ENCODE peak calls at places on chromosomes 1 and 21, in seven cellular contexts. D is AG04450, U is neuronal stem cell, E is NCI-H1105, T is T-helper 17 cell, A is sigmoid colon, O is activated T-cell treated with anti-CD3 and anti-CD28 coated beads for 4 hours. V is an unnamed sample.

GRCh38 chr1:50996083-50996482 is 26.0 kb downstream of the CDKN2C start:
- DNase-seq in O (no peak), U (no peak), E (no peak), D (no peak), T (no peak), A (no peak), V (no peak)

GRCh38 chr1:78113156-78113916 is 67.6 kb downstream of the GIPC2 start:
- DNase-seq in E (no peak), O (no peak), A (no peak), D (no peak), U (no peak), T (no peak), V (no peak)

GRCh38 chr1:115068780-115069179 is 20.5 kb downstream of the TSPAN2 start:
- DNase-seq in A (no peak), U (no peak), D (no peak), O (no peak), T (no peak), E (peak; percentile 25), V (no peak)

GRCh38 chr1:18945401-18945849 is 11.1 kb downstream of the IFFO2 start:
- DNase-seq in E (peak; percentile 40), D (no peak), A (peak; percentile 81), T (no peak), O (no peak), U (no peak), V (no peak)

GRCh38 chr1:69077633-69078032 is 490.1 kb upstream of the LRRC7 start:
- DNase-seq in O (no peak), U (peak; percentile 30), D (no peak), E (no peak), T (no peak), A (no peak), V (no peak)

GRCh38 chr1:181133969-181134418 is 45.5 kb downstream of the IER5 start:
- DNase-seq in D (no peak), U (no peak), T (no peak), E (no peak), O (no peak), A (no peak), V (no peak)

GRCh38 chr1:30535595-30536325 is 187.6 kb downstream of the MATN1 start:
- DNase-seq in U (no peak), O (no peak), T (no peak), D (no peak), E (no peak), A (no peak), V (no peak)

GRCh38 chr1:47664356-47664755 is 226.5 kb downstream of the FOXD2 start:
- DNase-seq in U (no peak), E (no peak), O (no peak), T (no peak), D (no peak), A (peak; percentile 11), V (no peak)

GRCh38 chr1:48208251-48208650 is 14.3 kb upstream of the SLC5A9 start:
- DNase-seq in T (no peak), D (no peak), A (no peak), E (no peak), O (no peak), U (no peak), V (no peak)

GRCh38 chr1:234851450-234852438 is 241.8 kb upstream of the IRF2BP2 start:
- DNase-seq in E (no peak), U (no peak), T (no peak), D (no peak), O (no peak), A (no peak), V (no peak)

GRCh38 chr1:65082346-65083040 is 65.5 kb upstream of the AK4 start:
- DNase-seq in A (no peak), U (no peak), T (no peak), E (no peak), D (no peak), O (no peak), V (no peak)

GRCh38 chr1:2240251-2241156 is 12.4 kb downstream of the SKI start:
- DNase-seq in E (no peak), A (peak; percentile 90), T (no peak), D (no peak), U (no peak), O (no peak), V (no peak)

GRCh38 chr1:160630523-160631087 is 16.2 kb downstream of the SLAMF1 start:
- DNase-seq in A (no peak), D (no peak), O (no peak), T (no peak), U (no peak), E (no peak), V (no peak)

GRCh38 chr1:44135896-44136295 is 5.5 kb downstream of the KLF18 start:
- DNase-seq in A (no peak), O (no peak), T (no peak), E (no peak), U (no peak), D (no peak), V (no peak)

GRCh38 chr1:227416156-227416865 is 98.0 kb upstream of the CDC42BPA start:
- DNase-seq in U (no peak), A (no peak), T (no peak), O (no peak), D (no peak), E (no peak), V (no peak)

GRCh38 chr1:47325530-47325929 is 8.1 kb upstream of the CMPK1 start:
- DNase-seq in E (no peak), U (no peak), A (no peak), O (no peak), D (no peak), T (no peak), V (no peak)

GRCh38 chr21:15192243-15192642 is 127.4 kb upstream of the NRIP1 start:
- DNase-seq in A (no peak), U (no peak), D (no peak), O (no peak), E (no peak), T (no peak), V (no peak)

GRCh38 chr1:224613486-224613885 is 2.6 kb upstream of the CNIH3 start:
- DNase-seq in T (no peak), E (no peak), O (no peak), A (no peak), U (no peak), D (no peak), V (no peak)

GRCh38 chr1:24735619-24736375 is 9.4 kb upstream of the CLIC4 start:
- DNase-seq in A (peak; percentile 66), E (no peak), U (no peak), T (no peak), O (no peak), D (no peak), V (no peak)

GRCh38 chr1:29736582-29737188 is 500.4 kb downstream of the PTPRU start:
- DNase-seq in E (no peak), T (no peak), O (no peak), D (peak; percentile 18), U (peak; percentile 82), A (no peak), V (no peak)

GRCh38 chr1:39387452-39387851 is 104.0 kb upstream of the BMP8A start:
- DNase-seq in O (no peak), A (no peak), E (no peak), D (peak; percentile 81), T (no peak), U (no peak), V (no peak)

GRCh38 chr1:65459397-65459768 is 38.9 kb downstream of the LEPR start:
- DNase-seq in T (no peak), O (no peak), U (no peak), D (no peak), E (no peak), A (no peak), V (no peak)

GRCh38 chr1:233627376-233627775 is 13.5 kb downstream of the KCNK1 start:
- DNase-seq in T (no peak), A (no peak), E (no peak), U (no peak), O (peak; percentile 8), D (no peak), V (no peak)

GRCh38 chr21:46116846-46117585 is 19.1 kb downstream of the COL6A2 start:
- DNase-seq in E (no peak), U (no peak), T (peak; percentile 8), D (no peak), O (no peak), A (peak; percentile 63), V (no peak)

GRCh38 chr21:46118305-46118870 is 20.5 kb downstream of the COL6A2 start:
- DNase-seq in A (peak; percentile 60), D (no peak), E (no peak), O (no peak), T (no peak), U (no peak), V (no peak)

GRCh38 chr1:93753766-93754763 is 72.4 kb upstream of the BCAR3 start:
- DNase-seq in U (no peak), T (no peak), E (no peak), O (no peak), D (peak; percentile 85), A (no peak), V (no peak)

GRCh38 chr1:86429830-86430229 is 5.9 kb downstream of the CLCA2 start:
- DNase-seq in E (no peak), A (peak; percentile 76), D (peak; percentile 77), U (no peak), T (no peak), O (no peak), V (no peak)

GRCh38 chr21:15309721-15310120 is 244.9 kb upstream of the NRIP1 start:
- DNase-seq in A (peak; percentile 83), E (no peak), U (no peak), O (no peak), T (no peak), D (no peak), V (no peak)

GRCh38 chr1:181424786-181425403 is 58.4 kb upstream of the CACNA1E start:
- DNase-seq in D (peak; percentile 29), U (peak; percentile 89), O (peak; percentile 78), A (peak; percentile 77), E (peak; percentile 85), T (peak; percentile 29), V (peak; percentile 57)

GRCh38 chr1:89908993-89909436 is 85.9 kb upstream of the ZNF326 start:
- DNase-seq in U (no peak), D (no peak), T (no peak), O (no peak), E (no peak), A (no peak), V (no peak)

GRCh38 chr21:37546949-37547614 is 180.5 kb downstream of the DYRK1A start:
- DNase-seq in T (no peak), E (no peak), A (peak; percentile 66), U (no peak), D (no peak), O (no peak), V (no peak)

GRCh38 chr21:45976666-45977335 is 4.8 kb upstream of the COL6A1 start:
- DNase-seq in E (no peak), U (no peak), A (peak; percentile 74), T (no peak), O (no peak), D (no peak), V (no peak)

GRCh38 chr1:225042263-225042662 is 112.8 kb downstream of the DNAH14 start:
- DNase-seq in T (no peak), O (no peak), A (no peak), E (no peak), U (no peak), D (no peak), V (no peak)

GRCh38 chr1:226419284-226419683 is 11.4 kb upstream of the PARP1 start:
- DNase-seq in D (no peak), E (no peak), U (no peak), T (no peak), O (no peak), A (no peak), V (no peak)

GRCh38 chr1:118101445-118101844 is 83.6 kb downstream of the SPAG17 start:
- DNase-seq in E (no peak), A (no peak), O (no peak), U (no peak), T (no peak), D (no peak), V (no peak)

GRCh38 chr1:194774535-194774934 is 1588.1 kb upstream of the B3GALT2 start:
- DNase-seq in U (no peak), O (no peak), E (no peak), D (no peak), A (no peak), T (no peak), V (no peak)

GRCh38 chr1:99598738-99599411 is 47.0 kb upstream of the PALMD start:
- DNase-seq in T (no peak), D (no peak), A (no peak), U (no peak), E (no peak), O (no peak), V (no peak)

GRCh38 chr1:179828554-179829110 is 49.0 kb downstream of the TOR1AIP2 start:
- DNase-seq in A (no peak), O (no peak), T (no peak), D (no peak), U (no peak), E (no peak), V (no peak)